ENCODE peak calls at places on chromosomes 13 and 19, in eight cellular contexts. One of them, this sample, is unnamed.

GRCh38 chr19:10206226-10206873 is 11.6 kb upstream of the DNMT1 start:
- DNase-seq in heart right ventricle: no peak
- DNase-seq in AG09309: no peak
- DNase-seq in fibroblast of the aortic adventitia: peak; percentile 78
- DNase-seq in upper lobe of right lung: peak; percentile 78
- DNase-seq in fibroblast of villous mesenchyme: peak; percentile 28
- DNase-seq in astrocyte of the spinal cord: peak; percentile 67
- DNase-seq in cardiac muscle cell: peak; percentile 60
- DNase-seq in this sample: peak; percentile 64

GRCh38 chr19:51760811-51761356 is at the start of gene FPR2:
- DNase-seq in heart right ventricle: no peak
- DNase-seq in AG09309: no peak
- DNase-seq in fibroblast of the aortic adventitia: no peak
- DNase-seq in upper lobe of right lung: no peak
- DNase-seq in fibroblast of villous mesenchyme: no peak
- DNase-seq in astrocyte of the spinal cord: no peak
- DNase-seq in cardiac muscle cell: no peak
- DNase-seq in this sample: peak; percentile 35

GRCh38 chr19:39212377-39212742 is 8.3 kb upstream of the SYCN start:
- DNase-seq in heart right ventricle: no peak
- DNase-seq in AG09309: no peak
- DNase-seq in fibroblast of the aortic adventitia: peak; percentile 10
- DNase-seq in upper lobe of right lung: peak; percentile 72
- DNase-seq in fibroblast of villous mesenchyme: no peak
- DNase-seq in astrocyte of the spinal cord: no peak
- DNase-seq in cardiac muscle cell: peak; percentile 18
- DNase-seq in this sample: peak; percentile 14

GRCh38 chr19:4474504-4475136 is 2.5 kb downstream of the HDGFL2 start:
- DNase-seq in heart right ventricle: no peak
- DNase-seq in AG09309: no peak
- DNase-seq in fibroblast of the aortic adventitia: peak; percentile 54
- DNase-seq in upper lobe of right lung: no peak
- DNase-seq in fibroblast of villous mesenchyme: peak; percentile 63
- DNase-seq in astrocyte of the spinal cord: peak; percentile 70
- DNase-seq in cardiac muscle cell: peak; percentile 72
- DNase-seq in this sample: peak; percentile 82

GRCh38 chr13:84962849-84963248 is 836.4 kb downstream of the SLITRK6 start:
- DNase-seq in heart right ventricle: no peak
- DNase-seq in AG09309: no peak
- DNase-seq in fibroblast of the aortic adventitia: no peak
- DNase-seq in upper lobe of right lung: no peak
- DNase-seq in fibroblast of villous mesenchyme: no peak
- DNase-seq in astrocyte of the spinal cord: no peak
- DNase-seq in cardiac muscle cell: no peak
- DNase-seq in this sample: no peak

GRCh38 chr19:38736036-38736412 is 8.2 kb downstream of the CAPN12 start:
- DNase-seq in heart right ventricle: peak; percentile 51
- DNase-seq in AG09309: no peak
- DNase-seq in fibroblast of the aortic adventitia: no peak
- DNase-seq in upper lobe of right lung: peak; percentile 84
- DNase-seq in fibroblast of villous mesenchyme: peak; percentile 36
- DNase-seq in astrocyte of the spinal cord: no peak
- DNase-seq in cardiac muscle cell: no peak
- DNase-seq in this sample: no peak

GRCh38 chr19:54152878-54153524 is 6.5 kb downstream of the LENG1 start:
- DNase-seq in heart right ventricle: no peak
- DNase-seq in AG09309: no peak
- DNase-seq in fibroblast of the aortic adventitia: no peak
- DNase-seq in upper lobe of right lung: no peak
- DNase-seq in fibroblast of villous mesenchyme: no peak
- DNase-seq in astrocyte of the spinal cord: no peak
- DNase-seq in cardiac muscle cell: no peak
- DNase-seq in this sample: peak; percentile 38

GRCh38 chr19:30391554-30392551 is 19.7 kb downstream of the ZNF536 start:
- DNase-seq in heart right ventricle: no peak
- DNase-seq in AG09309: peak; percentile 8
- DNase-seq in fibroblast of the aortic adventitia: no peak
- DNase-seq in upper lobe of right lung: no peak
- DNase-seq in fibroblast of villous mesenchyme: no peak
- DNase-seq in astrocyte of the spinal cord: peak; percentile 12
- DNase-seq in cardiac muscle cell: peak; percentile 1
- DNase-seq in this sample: no peak

GRCh38 chr19:53898680-53899341 is 10.3 kb upstream of the CACNG7 start:
- DNase-seq in heart right ventricle: no peak
- DNase-seq in AG09309: no peak
- DNase-seq in fibroblast of the aortic adventitia: no peak
- DNase-seq in upper lobe of right lung: no peak
- DNase-seq in fibroblast of villous mesenchyme: no peak
- DNase-seq in astrocyte of the spinal cord: no peak
- DNase-seq in cardiac muscle cell: no peak
- DNase-seq in this sample: no peak

GRCh38 chr13:49549289-49549688 is 36.1 kb downstream of the RCBTB1 start:
- DNase-seq in heart right ventricle: no peak
- DNase-seq in AG09309: no peak
- DNase-seq in fibroblast of the aortic adventitia: no peak
- DNase-seq in upper lobe of right lung: no peak
- DNase-seq in fibroblast of villous mesenchyme: no peak
- DNase-seq in astrocyte of the spinal cord: no peak
- DNase-seq in cardiac muscle cell: no peak
- DNase-seq in this sample: no peak
- TF ChIP-seq CTCF in heart right ventricle: peak; percentile 16
- TF ChIP-seq CTCF in AG09309: peak; percentile 27
- TF ChIP-seq CTCF in fibroblast of the aortic adventitia: peak; percentile 16
- TF ChIP-seq CTCF in upper lobe of right lung: no peak
- TF ChIP-seq CTCF in fibroblast of villous mesenchyme: peak; percentile 26
- TF ChIP-seq CTCF in astrocyte of the spinal cord: no peak
- TF ChIP-seq CTCF in cardiac muscle cell: no peak
- TF ChIP-seq CTCF in this sample: peak; percentile 23

GRCh38 chr13:67139551-67139950 is 90.6 kb downstream of the PCDH9 start:
- DNase-seq in heart right ventricle: no peak
- DNase-seq in AG09309: no peak
- DNase-seq in fibroblast of the aortic adventitia: no peak
- DNase-seq in upper lobe of right lung: no peak
- DNase-seq in fibroblast of villous mesenchyme: no peak
- DNase-seq in astrocyte of the spinal cord: no peak
- DNase-seq in cardiac muscle cell: no peak
- DNase-seq in this sample: peak; percentile 28
- H3K4me3 ChIP-seq in heart right ventricle: no peak overlapping the region
- H3K4me3 ChIP-seq in AG09309: no peak overlapping the region
- H3K4me3 ChIP-seq in fibroblast of the aortic adventitia: no peak overlapping the region
- H3K4me3 ChIP-seq in upper lobe of right lung: no peak overlapping the region
- H3K4me3 ChIP-seq in fibroblast of villous mesenchyme: no peak overlapping the region
- H3K4me3 ChIP-seq in astrocyte of the spinal cord: no peak overlapping the region
- H3K4me3 ChIP-seq in cardiac muscle cell: no peak overlapping the region
- H3K4me3 ChIP-seq in this sample: no peak overlapping the region

GRCh38 chr19:18254546-18255500 is 19.4 kb downstream of the IQCN start:
- DNase-seq in heart right ventricle: no peak
- DNase-seq in AG09309: no peak
- DNase-seq in fibroblast of the aortic adventitia: no peak
- DNase-seq in upper lobe of right lung: no peak
- DNase-seq in fibroblast of villous mesenchyme: no peak
- DNase-seq in astrocyte of the spinal cord: no peak
- DNase-seq in cardiac muscle cell: no peak
- DNase-seq in this sample: no peak
- TF ChIP-seq CTCF in heart right ventricle: no peak
- TF ChIP-seq CTCF in AG09309: no peak
- TF ChIP-seq CTCF in fibroblast of the aortic adventitia: no peak
- TF ChIP-seq CTCF in upper lobe of right lung: peak; percentile 26
- TF ChIP-seq CTCF in fibroblast of villous mesenchyme: no peak
- TF ChIP-seq CTCF in astrocyte of the spinal cord: no peak
- TF ChIP-seq CTCF in cardiac muscle cell: no peak
- TF ChIP-seq CTCF in this sample: no peak

GRCh38 chr19:47047931-47048399 is 459 bp downstream of the TMEM160 start:
- DNase-seq in heart right ventricle: peak; percentile 80
- DNase-seq in AG09309: peak; percentile 64
- DNase-seq in fibroblast of the aortic adventitia: peak; percentile 91
- DNase-seq in upper lobe of right lung: peak; percentile 90
- DNase-seq in fibroblast of villous mesenchyme: peak; percentile 93
- DNase-seq in astrocyte of the spinal cord: peak; percentile 90
- DNase-seq in cardiac muscle cell: peak; percentile 91
- DNase-seq in this sample: peak; percentile 97
- H3K4me3 ChIP-seq in heart right ventricle: peak overlapping the region; percentile 98
- H3K4me3 ChIP-seq in AG09309: peak overlapping the region; percentile 88
- H3K4me3 ChIP-seq in fibroblast of the aortic adventitia: peak overlapping the region; percentile 79
- H3K4me3 ChIP-seq in upper lobe of right lung: peak overlapping the region; percentile 99
- H3K4me3 ChIP-seq in fibroblast of villous mesenchyme: peak overlapping the region; percentile 79
- H3K4me3 ChIP-seq in astrocyte of the spinal cord: peak overlapping the region; percentile 73
- H3K4me3 ChIP-seq in cardiac muscle cell: peak overlapping the region; percentile 90
- H3K4me3 ChIP-seq in this sample: peak overlapping the region; percentile 74

GRCh38 chr19:42200116-42200740 is 17.2 kb downstream of the DEDD2 start:
- DNase-seq in heart right ventricle: no peak
- DNase-seq in AG09309: no peak
- DNase-seq in fibroblast of the aortic adventitia: no peak
- DNase-seq in upper lobe of right lung: no peak
- DNase-seq in fibroblast of villous mesenchyme: no peak
- DNase-seq in astrocyte of the spinal cord: no peak
- DNase-seq in cardiac muscle cell: no peak
- DNase-seq in this sample: no peak
- TF ChIP-seq CTCF in heart right ventricle: no peak
- TF ChIP-seq CTCF in AG09309: no peak
- TF ChIP-seq CTCF in fibroblast of the aortic adventitia: no peak
- TF ChIP-seq CTCF in upper lobe of right lung: no peak
- TF ChIP-seq CTCF in fibroblast of villous mesenchyme: no peak
- TF ChIP-seq CTCF in astrocyte of the spinal cord: no peak
- TF ChIP-seq CTCF in cardiac muscle cell: no peak
- TF ChIP-seq CTCF in this sample: no peak

DNA sequence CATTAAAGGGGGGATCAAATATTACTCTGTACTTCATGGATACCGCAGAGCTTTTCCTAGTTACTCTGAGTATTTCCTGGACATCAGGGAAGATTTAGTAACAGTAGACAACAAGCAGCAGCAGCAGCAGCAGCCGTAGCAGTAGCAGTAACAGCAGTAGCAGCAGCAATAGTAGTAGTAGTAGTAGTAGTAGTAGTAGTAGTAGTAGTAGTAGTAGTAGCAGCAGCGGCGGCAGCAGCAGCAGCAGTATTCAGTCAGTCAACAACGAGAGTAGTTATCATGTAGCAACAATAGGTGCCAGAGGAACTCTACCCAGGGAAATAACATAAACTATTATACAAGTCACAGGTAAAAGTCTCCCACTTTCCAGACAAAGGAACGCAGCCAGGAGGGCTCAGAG is 1.1 kb upstream of the DOCK9 start:
- DNase-seq in heart right ventricle: no peak
- DNase-seq in AG09309: no peak
- DNase-seq in fibroblast of the aortic adventitia: no peak
- DNase-seq in upper lobe of right lung: no peak
- DNase-seq in fibroblast of villous mesenchyme: no peak
- DNase-seq in astrocyte of the spinal cord: no peak
- DNase-seq in cardiac muscle cell: no peak
- DNase-seq in this sample: no peak
- H3K4me3 ChIP-seq in heart right ventricle: no peak overlapping the region
- H3K4me3 ChIP-seq in AG09309: no peak overlapping the region
- H3K4me3 ChIP-seq in fibroblast of the aortic adventitia: no peak overlapping the region
- H3K4me3 ChIP-seq in upper lobe of right lung: no peak overlapping the region
- H3K4me3 ChIP-seq in fibroblast of villous mesenchyme: no peak overlapping the region
- H3K4me3 ChIP-seq in astrocyte of the spinal cord: no peak overlapping the region
- H3K4me3 ChIP-seq in cardiac muscle cell: no peak overlapping the region
- H3K4me3 ChIP-seq in this sample: no peak overlapping the region

This sample was measured in choroid plexus epithelial cell.